ENCODE peak calls at places on chromosomes 1 and 21, in seven cellular contexts. P is mucosa of gallbladder; T is A172; W is NCI-H1694; M is activated CD4-positive, CD25-positive, alpha-beta regulatory T cell; C is stimulated activated CD4-positive, alpha-beta T cell treated with anti-CD3 and anti-CD28 coated beads, Interleukin-15, amount 100 ng/mL, for 48 hours; V is NCI-H1436. L is an unnamed sample.

GRCh38 chr1:95916616-95917015 is 682.6 kb downstream of the RWDD3 start:
- DNase-seq in W (no peak), M (no peak), P (no peak), T (no peak), C (no peak), V (peak), L (peak)

GRCh38 chr1:30268923-30269666 is 454.3 kb downstream of the MATN1 start:
- DNase-seq in P (no peak), C (no peak), W (no peak), V (no peak), T (no peak), M (no peak), L (no peak)

GRCh38 chr1:94614168-94614815 is 72.7 kb upstream of the F3 start:
- DNase-seq in V (no peak), M (no peak), P (no peak), T (no peak), W (no peak), C (no peak), L (no peak)

GRCh38 chr21:15825699-15826098 is 95.9 kb downstream of the USP25 start:
- DNase-seq in W (no peak), V (no peak), T (no peak), M (no peak), P (no peak), C (no peak), L (no peak)

GRCh38 chr21:34022557-34023335 is 50.6 kb upstream of the MRPS6 start:
- DNase-seq in T (peak), M (no peak), C (peak), V (no peak), W (no peak), P (no peak), L (no peak)

GRCh38 chr1:84700065-84700464 is 9.8 kb upstream of the SSX2IP start:
- DNase-seq in W (no peak), C (no peak), V (no peak), P (no peak), M (no peak), T (no peak), L (no peak)

GRCh38 chr21:15520811-15521643 is 208.8 kb upstream of the USP25 start:
- DNase-seq in C (no peak), T (peak), P (no peak), W (no peak), V (no peak), M (no peak), L (no peak)

GRCh38 chr1:99004270-99005141 is at the start of gene PLPPR5:
- DNase-seq in C (no peak), T (no peak), V (no peak), P (peak), W (no peak), M (no peak), L (peak)

GRCh38 chr1:71788113-71788512 is 494.2 kb downstream of the NEGR1 start:
- DNase-seq in P (no peak), C (no peak), V (no peak), T (no peak), M (no peak), W (no peak), L (no peak)

L was measured in lung microvascular endothelial cell.